ENCODE peak calls at places on chromosomes 6 and 20, in six cellular contexts. O, G, K, A, S and X are unnamed samples.

GRCh38 chr6:128494440-128494839 is 26.0 kb downstream of the PTPRK start:
- DNase-seq in G (no peak), S (no peak), A (no peak), O (no peak), K (no peak), X (no peak)

GRCh38 chr6:14652536-14652935 is 535.0 kb downstream of the CD83 start:
- DNase-seq in K (no peak), G (no peak), S (no peak), A (no peak), O (no peak), X (no peak)

GRCh38 chr6:45607818-45608217 is 230.1 kb upstream of the SUPT3H start:
- DNase-seq in K (no peak), O (peak; percentile 33), A (no peak), S (no peak), G (no peak), X (no peak)

GRCh38 chr6:111276736-111277135 is 189.4 kb downstream of the SLC16A10 start:
- DNase-seq in S (no peak), G (no peak), A (no peak), K (no peak), O (no peak), X (no peak)

GRCh38 chr20:35661013-35661412 is 3.7 kb downstream of the CPNE1 start:
- DNase-seq in A (no peak), K (no peak), S (no peak), G (no peak), O (peak; percentile 12), X (no peak)

GRCh38 chr6:11202513-11203305 is 29.8 kb downstream of the NEDD9 start:
- DNase-seq in S (no peak), K (no peak), A (peak; percentile 100), G (no peak), O (no peak), X (peak; percentile 15)

GRCh38 chr6:157670466-157671186 is 152.4 kb upstream of the SNX9 start:
- DNase-seq in S (no peak), G (no peak), K (no peak), A (no peak), O (no peak), X (no peak)

GRCh38 chr6:119323926-119324325 is 25.6 kb downstream of the MAN1A1 start:
- DNase-seq in G (no peak), S (no peak), K (no peak), A (peak; percentile 43), O (no peak), X (no peak)

GRCh38 chr6:170053966-170054661 is 236.8 kb downstream of the DLL1 start:
- DNase-seq in S (no peak), A (no peak), G (no peak), O (no peak), K (no peak), X (no peak)

GRCh38 chr6:6680524-6680923 is 92.0 kb downstream of the LY86 start:
- DNase-seq in G (no peak), S (no peak), K (no peak), A (no peak), O (no peak), X (no peak)

GRCh38 chr20:6994452-6994851 is 227.0 kb downstream of the BMP2 start:
- DNase-seq in O (no peak), S (no peak), G (no peak), A (no peak), K (no peak), X (no peak)

GRCh38 chr6:69735029-69735428 is 61.8 kb downstream of the LMBRD1 start:
- DNase-seq in A (no peak), S (no peak), G (no peak), K (no peak), O (no peak), X (no peak)

GRCh38 chr20:3080939-3081388 is 3.6 kb downstream of the AVP start:
- DNase-seq in A (no peak), S (no peak), K (no peak), O (no peak), G (no peak), X (no peak)

GRCh38 chr6:96302991-96303390 is 218.6 kb upstream of the UFL1 start:
- DNase-seq in O (no peak), G (no peak), S (no peak), A (no peak), K (no peak), X (no peak)

GRCh38 chr6:57198926-57199636 is 23.0 kb downstream of the RAB23 start:
- DNase-seq in A (no peak), O (no peak), S (no peak), K (no peak), G (no peak), X (no peak)

GRCh38 chr6:111631930-111632460 is 26.3 kb upstream of the TRAF3IP2 start:
- DNase-seq in A (no peak), S (no peak), O (no peak), G (no peak), K (no peak), X (no peak)

GRCh38 chr6:36609582-36609981 is 15.4 kb downstream of the SRSF3 start:
- DNase-seq in A (no peak), O (no peak), G (no peak), S (no peak), K (no peak), X (no peak)

GRCh38 chr6:89299451-89299850 is 15.6 kb downstream of the GABRR2 start:
- DNase-seq in S (no peak), A (no peak), K (no peak), O (peak; percentile 21), G (no peak), X (no peak)

GRCh38 chr6:134373282-134373922 is 55.5 kb upstream of the SGK1 start:
- DNase-seq in S (peak; percentile 85), O (no peak), A (no peak), G (peak; percentile 78), K (no peak), X (no peak)

GRCh38 chr20:40080059-40080652 is 608.9 kb downstream of the MAFB start:
- DNase-seq in K (no peak), S (no peak), A (no peak), O (no peak), G (no peak), X (peak; percentile 27)

GRCh38 chr6:42511803-42512422 is 51.9 kb upstream of the UBR2 start:
- DNase-seq in G (no peak), K (no peak), A (no peak), O (no peak), S (no peak), X (no peak)

GRCh38 chr6:42510795-42511194 is 53.0 kb upstream of the UBR2 start:
- DNase-seq in O (no peak), S (no peak), G (no peak), K (no peak), A (no peak), X (no peak)

GRCh38 chr6:42514746-42515145 is 49.1 kb upstream of the UBR2 start:
- DNase-seq in O (no peak), S (no peak), G (no peak), A (no peak), K (no peak), X (no peak)

GRCh38 chr6:42509765-42510164 is 54.1 kb upstream of the UBR2 start:
- DNase-seq in K (no peak), S (no peak), O (no peak), G (no peak), A (no peak), X (no peak)

DNA sequence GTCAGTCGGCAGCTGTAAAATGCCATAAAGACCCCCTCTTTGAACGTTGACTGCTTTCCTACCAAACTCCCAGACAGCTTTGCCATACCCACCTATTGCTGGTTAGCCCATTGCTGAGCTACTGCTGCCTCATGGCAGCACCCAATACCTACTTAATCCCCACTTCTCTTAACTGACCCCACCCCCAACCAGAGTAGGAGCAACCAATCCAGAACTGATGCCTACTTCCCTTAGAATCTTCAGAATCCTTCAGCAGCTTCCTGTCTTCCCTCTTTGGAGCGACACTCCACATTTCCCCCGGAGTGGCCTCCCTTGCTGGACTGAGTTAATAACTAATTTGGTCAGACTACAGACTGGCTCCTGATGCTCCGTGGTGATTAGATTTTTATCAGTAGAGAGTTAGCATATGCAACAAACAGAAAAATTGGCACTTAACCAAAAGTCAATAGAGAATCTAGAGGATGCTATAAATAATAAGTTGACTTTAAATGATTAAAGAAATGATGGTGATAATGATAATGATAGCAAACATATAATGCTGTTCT is 51.3 kb upstream of the UBR2 start:
- DNase-seq in K (no peak), O (no peak), A (no peak), S (no peak), G (no peak), X (no peak)
- TF ChIP-seq ZNF274 in K (no peak), O (no peak), A (no peak), S (no peak), G (no peak), X (no peak)

GRCh38 chr6:85451586-85452306 is 1.9 kb downstream of the NT5E start:
- DNase-seq in K (no peak), A (peak; percentile 70), O (no peak), S (no peak), G (no peak), X (no peak)
- H3K9ac ChIP-seq in K (no peak overlapping the region), A (peak overlapping the region; percentile 85), O (peak overlapping the region; percentile 90), S (peak overlapping the region; percentile 57), G (no peak overlapping the region), X (no peak overlapping the region)

GRCh38 chr6:17017416-17017815 is 84.4 kb upstream of the STMND1 start:
- DNase-seq in G (no peak), O (no peak), A (no peak), S (no peak), K (no peak), X (no peak)

GRCh38 chr6:17018425-17018824 is 83.4 kb upstream of the STMND1 start:
- DNase-seq in S (no peak), O (no peak), G (no peak), A (no peak), K (no peak), X (no peak)

GRCh38 chr6:17015144-17015543 is 86.7 kb upstream of the STMND1 start:
- DNase-seq in O (no peak), S (peak; percentile 13), K (no peak), G (no peak), A (no peak), X (no peak)

GRCh38 chr6:17013701-17014100 is 88.1 kb upstream of the STMND1 start:
- DNase-seq in O (no peak), S (no peak), K (no peak), G (no peak), A (no peak), X (no peak)

DNA sequence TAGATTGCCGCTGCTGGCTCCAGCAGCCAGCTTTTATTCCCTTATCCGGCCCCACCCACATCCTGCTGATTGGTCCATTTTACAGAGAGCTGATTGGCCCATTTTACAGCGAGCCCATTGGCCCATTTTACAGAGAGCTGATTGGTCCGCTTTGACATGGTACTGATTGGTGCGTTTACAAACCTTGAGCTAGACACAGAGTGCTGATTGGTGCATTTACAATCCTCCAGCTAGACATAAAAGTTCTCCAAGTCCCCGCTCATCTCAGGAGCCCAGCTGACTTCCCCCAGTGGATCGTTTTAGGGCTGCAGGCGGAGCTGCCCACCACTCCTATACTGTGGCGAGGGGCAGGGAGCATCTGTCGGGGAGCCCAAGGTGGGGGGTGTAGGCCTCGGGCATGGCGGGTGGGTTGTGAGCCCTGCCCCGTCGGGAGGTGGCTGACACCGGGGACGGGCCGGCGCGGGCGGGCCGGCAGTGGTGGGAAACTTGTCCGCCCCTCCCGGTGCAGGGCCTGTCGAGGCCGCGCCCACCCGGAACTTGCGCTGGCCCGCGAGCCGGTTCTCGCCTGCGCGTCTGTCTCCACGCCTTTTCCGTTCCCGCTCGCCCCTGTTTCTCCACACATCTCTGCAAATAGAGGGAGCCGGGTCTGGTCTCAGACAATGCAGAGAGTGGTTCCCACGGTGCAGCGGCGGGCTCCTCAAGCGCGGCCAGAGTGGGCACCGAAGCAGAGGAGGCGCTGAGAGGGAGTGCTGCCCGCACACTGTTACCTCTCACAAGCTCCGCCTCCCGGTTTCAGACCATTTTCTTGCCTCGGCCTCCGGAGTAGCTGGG is 86.1 kb upstream of the STMND1 start:
- DNase-seq in G (peak; percentile 9), A (no peak), O (no peak), S (no peak), K (no peak), X (no peak)
- TF ChIP-seq ZNF274 in G (no peak), A (no peak), O (no peak), S (no peak), K (no peak), X (no peak)

GRCh38 chr6:106973841-106974336 is 640 bp downstream of the CD24 start:
- DNase-seq in K (no peak), A (no peak), S (no peak), G (no peak), O (no peak), X (no peak)
- H3K9ac ChIP-seq in K (peak overlapping the region; percentile 99), A (peak overlapping the region; percentile 65), S (peak overlapping the region; percentile 40), G (no peak overlapping the region), O (no peak overlapping the region), X (peak overlapping the region; percentile 97)